ENCODE peak calls at places on chromosomes 6 and 20, in ten cellular contexts. K is SK-N-SH; Z is naive thymus-derived CD4-positive, alpha-beta T cell; S is AG04449; T is stomach; X is heart left ventricle; P is K562; G is lung; J is psoas muscle; F is fibroblast of mammary gland. L is an unnamed sample.

GRCh38 chr6:38391909-38392614 is 247.7 kb downstream of the BTBD9 start:
- DNase-seq in K (no peak), Z (no peak), S (no peak), T (no peak), X (no peak), P (no peak), G (no peak), J (no peak), F (peak), L (no peak)

GRCh38 chr6:98946877-98947410 is 802 bp downstream of the FBXL4 start:
- DNase-seq in K (peak), Z (peak), S (no peak), T (peak), X (no peak), P (peak), G (peak), J (peak), F (peak), L (peak)

GRCh38 chr20:46099491-46100287 is 9.9 kb upstream of the NCOA5 start:
- DNase-seq in K (no peak), Z (no peak), S (no peak), T (no peak), X (no peak), P (no peak), G (no peak), J (no peak), F (no peak), L (no peak)

GRCh38 chr6:108343894-108344293 is 49.0 kb downstream of the AFG1L start:
- DNase-seq in K (no peak), Z (no peak), S (no peak), T (no peak), X (no peak), P (no peak), G (no peak), J (no peak), F (no peak), L (no peak)

GRCh38 chr20:59082981-59083380 is 40.4 kb upstream of the PRELID3B start:
- DNase-seq in K (no peak), Z (no peak), S (peak), T (no peak), X (no peak), P (no peak), G (no peak), J (no peak), F (peak), L (no peak)

GRCh38 chr20:36548704-36549627 is 7.6 kb downstream of the MYL9 start:
- DNase-seq in K (no peak), Z (no peak), S (no peak), T (no peak), X (no peak), P (no peak), G (no peak), J (no peak), F (no peak), L (no peak)

GRCh38 chr6:15522026-15522425 is 140.8 kb downstream of the DTNBP1 start:
- DNase-seq in K (no peak), Z (no peak), S (no peak), T (no peak), X (no peak), P (no peak), G (no peak), J (no peak), F (no peak), L (no peak)

GRCh38 chr20:14919473-14920157 is 582.2 kb upstream of the FLRT3 start:
- DNase-seq in K (no peak), Z (no peak), S (no peak), T (peak), X (no peak), P (no peak), G (peak), J (no peak), F (peak), L (no peak)

GRCh38 chr6:55040102-55040848 is 134.0 kb upstream of the HCRTR2 start:
- DNase-seq in K (no peak), Z (no peak), S (peak), T (no peak), X (no peak), P (no peak), G (no peak), J (no peak), F (peak), L (no peak)

GRCh38 chr20:237918-238317 is 10.9 kb downstream of the DEFB129 start:
- DNase-seq in K (no peak), Z (no peak), S (no peak), T (no peak), X (no peak), P (no peak), G (no peak), J (no peak), F (no peak), L (no peak)

GRCh38 chr6:131288214-131288613 is 152.9 kb downstream of the AKAP7 start:
- DNase-seq in K (no peak), Z (no peak), S (no peak), T (no peak), X (no peak), P (no peak), G (no peak), J (no peak), F (no peak), L (no peak)

GRCh38 chr6:80438728-80439127 is 332.3 kb downstream of the BCKDHB start:
- DNase-seq in K (no peak), Z (no peak), S (peak), T (no peak), X (no peak), P (no peak), G (no peak), J (no peak), F (peak), L (peak)

GRCh38 chr20:38672504-38672903 is 51.8 kb upstream of the SLC32A1 start:
- DNase-seq in K (no peak), Z (no peak), S (no peak), T (no peak), X (no peak), P (no peak), G (no peak), J (no peak), F (no peak), L (no peak)

GRCh38 chr6:138454976-138455706 is 44.2 kb downstream of the NHSL1 start:
- DNase-seq in K (no peak), Z (peak), S (no peak), T (peak), X (no peak), P (peak), G (no peak), J (no peak), F (peak), L (peak)

GRCh38 chr6:28673800-28674671 is 148.4 kb downstream of the GPX5 start:
- DNase-seq in K (peak), Z (no peak), S (peak), T (no peak), X (no peak), P (no peak), G (no peak), J (no peak), F (peak), L (peak)

GRCh38 chr6:56222509-56222908 is 24.9 kb downstream of the COL21A1 start:
- DNase-seq in K (no peak), Z (no peak), S (no peak), T (no peak), X (no peak), P (no peak), G (no peak), J (no peak), F (peak), L (no peak)

GRCh38 chr6:56938634-56939294 is 16.1 kb upstream of the BEND6 start:
- DNase-seq in K (no peak), Z (no peak), S (peak), T (no peak), X (peak), P (peak), G (peak), J (peak), F (peak), L (no peak)

GRCh38 chr20:49582413-49583334 is 14.7 kb upstream of the PTGIS start:
- DNase-seq in K (no peak), Z (no peak), S (no peak), T (no peak), X (no peak), P (no peak), G (no peak), J (no peak), F (no peak), L (no peak)

GRCh38 chr6:1720620-1721322 is 111.1 kb downstream of the FOXC1 start:
- DNase-seq in K (peak), Z (no peak), S (no peak), T (no peak), X (no peak), P (no peak), G (no peak), J (no peak), F (no peak), L (no peak)

GRCh38 chr20:48599748-48600469 is 227.9 kb downstream of the PREX1 start:
- DNase-seq in K (no peak), Z (no peak), S (no peak), T (no peak), X (no peak), P (no peak), G (no peak), J (no peak), F (no peak), L (no peak)

GRCh38 chr20:53032021-53033001 is 60.2 kb downstream of the TSHZ2 start:
- DNase-seq in K (no peak), Z (no peak), S (no peak), T (no peak), X (peak), P (no peak), G (peak), J (no peak), F (peak), L (no peak)

GRCh38 chr6:84263557-84263956 is 36.1 kb upstream of the CEP162 start:
- DNase-seq in K (no peak), Z (no peak), S (no peak), T (no peak), X (no peak), P (no peak), G (no peak), J (no peak), F (no peak), L (peak)

GRCh38 chr20:9974324-9974723 is 60.5 kb upstream of the ANKEF1 start:
- DNase-seq in K (no peak), Z (no peak), S (no peak), T (no peak), X (no peak), P (no peak), G (no peak), J (no peak), F (no peak), L (no peak)

GRCh38 chr6:52573295-52573694 is 3.6 kb downstream of the TRAM2 start:
- DNase-seq in K (no peak), Z (no peak), S (no peak), T (no peak), X (no peak), P (no peak), G (no peak), J (no peak), F (no peak), L (peak)

GRCh38 chr6:165013701-165014100 is 295.7 kb downstream of the C6orf118 start:
- DNase-seq in K (no peak), Z (no peak), S (no peak), T (no peak), X (no peak), P (no peak), G (no peak), J (no peak), F (no peak), L (no peak)

GRCh38 chr6:47967843-47968242 is 143.2 kb downstream of the PTCHD4 start:
- DNase-seq in K (no peak), Z (no peak), S (no peak), T (no peak), X (no peak), P (no peak), G (no peak), J (no peak), F (peak), L (no peak)

GRCh38 chr6:131658287-131658686 is 21.2 kb downstream of the ENPP3 start:
- DNase-seq in K (no peak), Z (no peak), S (no peak), T (no peak), X (no peak), P (no peak), G (no peak), J (no peak), F (no peak), L (no peak)

GRCh38 chr20:25040438-25040831 is 17.5 kb downstream of the ACSS1 start:
- DNase-seq in K (no peak), Z (no peak), S (no peak), T (peak), X (peak), P (no peak), G (peak), J (peak), F (peak), L (no peak)

GRCh38 chr6:24936641-24937317 is 1.0 kb upstream of the RIPOR2 start:
- DNase-seq in K (no peak), Z (peak), S (no peak), T (no peak), X (no peak), P (no peak), G (no peak), J (no peak), F (peak), L (no peak)

GRCh38 chr6:139161169-139161568 is 26.3 kb downstream of the HECA start:
- DNase-seq in K (no peak), Z (peak), S (no peak), T (no peak), X (no peak), P (no peak), G (peak), J (no peak), F (peak), L (no peak)

GRCh38 chr6:90818163-90818562 is 231.3 kb upstream of the MAP3K7 start:
- DNase-seq in K (no peak), Z (no peak), S (no peak), T (no peak), X (no peak), P (no peak), G (no peak), J (no peak), F (no peak), L (no peak)

GRCh38 chr6:41538556-41539182 is 7.5 kb upstream of the FOXP4 start:
- DNase-seq in K (no peak), Z (no peak), S (no peak), T (no peak), X (no peak), P (peak), G (no peak), J (no peak), F (peak), L (no peak)

GRCh38 chr6:38603966-38604365 is 35.8 kb downstream of the BTBD9 start:
- DNase-seq in K (no peak), Z (no peak), S (no peak), T (no peak), X (no peak), P (no peak), G (no peak), J (no peak), F (peak), L (no peak)

GRCh38 chr20:38246357-38247165 is 14.0 kb downstream of the KIAA1755 start:
- DNase-seq in K (no peak), Z (no peak), S (no peak), T (no peak), X (no peak), P (no peak), G (no peak), J (peak), F (no peak), L (no peak)

GRCh38 chr6:36793296-36793912 is 45.8 kb downstream of the CPNE5 start:
- DNase-seq in K (no peak), Z (no peak), S (no peak), T (no peak), X (no peak), P (no peak), G (no peak), J (no peak), F (no peak), L (no peak)

GRCh38 chr6:107103082-107103481 is 12.2 kb downstream of the BEND3 start:
- DNase-seq in K (no peak), Z (no peak), S (no peak), T (peak), X (no peak), P (no peak), G (no peak), J (no peak), F (no peak), L (no peak)

GRCh38 chr6:132752255-132752654 is 5.4 kb downstream of the VNN2 start:
- DNase-seq in K (no peak), Z (no peak), S (no peak), T (no peak), X (no peak), P (no peak), G (no peak), J (no peak), F (no peak), L (no peak)

GRCh38 chr20:51036827-51037229 is 13.9 kb upstream of the KCNG1 start:
- DNase-seq in K (no peak), Z (no peak), S (no peak), T (no peak), X (no peak), P (no peak), G (no peak), J (no peak), F (peak), L (no peak)

GRCh38 chr6:56374841-56375369 is 127.5 kb upstream of the COL21A1 start:
- DNase-seq in K (no peak), Z (no peak), S (no peak), T (no peak), X (peak), P (no peak), G (no peak), J (no peak), F (peak), L (no peak)

DNA sequence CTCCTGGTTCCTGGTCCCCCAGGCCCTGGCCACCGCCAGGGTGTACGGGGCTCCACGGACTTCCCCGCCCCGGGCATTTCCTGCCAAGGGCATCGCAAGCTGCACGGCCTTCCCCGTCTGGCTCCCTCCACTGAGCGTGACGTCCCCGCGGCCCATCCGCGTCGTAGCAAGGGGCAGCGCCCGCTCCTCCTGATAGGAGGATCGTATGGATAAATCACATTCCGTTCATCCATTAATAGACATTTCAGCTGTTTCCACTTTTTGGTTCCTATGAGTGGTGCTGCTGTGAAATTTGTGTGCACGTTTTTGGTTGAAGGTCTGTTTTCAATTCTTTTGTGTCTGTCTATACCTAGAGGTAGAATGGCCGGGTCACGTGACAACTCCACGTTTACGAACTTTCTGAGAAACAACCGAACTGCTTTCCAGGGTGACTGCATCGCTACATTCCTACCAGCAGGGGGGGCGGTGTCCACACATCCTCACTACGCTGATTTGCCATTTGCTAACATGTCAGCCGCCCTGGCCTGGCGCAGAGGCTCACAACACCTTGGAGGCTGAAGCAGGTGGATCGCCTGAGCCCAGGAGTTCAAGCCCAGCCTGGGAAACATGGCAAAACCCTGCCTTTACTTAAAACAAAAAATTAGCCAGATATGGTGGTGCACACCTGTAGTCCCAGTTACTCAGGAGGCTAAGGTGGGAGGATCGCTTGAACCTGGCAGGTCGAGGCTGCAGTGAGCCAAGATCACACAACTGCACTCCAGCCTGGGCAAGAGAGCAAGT is 37.7 kb downstream of the KCNQ2 start:
- DNase-seq in K (peak), Z (peak), S (no peak), T (peak), X (peak), P (peak), G (peak), J (peak), F (peak), L (peak)
- H3K4me3 ChIP-seq in K (no peak), Z (peak), S (no peak), T (no peak), X (no peak), P (no peak), G (no peak), J (no peak), F (no peak), L (no peak)

DNA sequence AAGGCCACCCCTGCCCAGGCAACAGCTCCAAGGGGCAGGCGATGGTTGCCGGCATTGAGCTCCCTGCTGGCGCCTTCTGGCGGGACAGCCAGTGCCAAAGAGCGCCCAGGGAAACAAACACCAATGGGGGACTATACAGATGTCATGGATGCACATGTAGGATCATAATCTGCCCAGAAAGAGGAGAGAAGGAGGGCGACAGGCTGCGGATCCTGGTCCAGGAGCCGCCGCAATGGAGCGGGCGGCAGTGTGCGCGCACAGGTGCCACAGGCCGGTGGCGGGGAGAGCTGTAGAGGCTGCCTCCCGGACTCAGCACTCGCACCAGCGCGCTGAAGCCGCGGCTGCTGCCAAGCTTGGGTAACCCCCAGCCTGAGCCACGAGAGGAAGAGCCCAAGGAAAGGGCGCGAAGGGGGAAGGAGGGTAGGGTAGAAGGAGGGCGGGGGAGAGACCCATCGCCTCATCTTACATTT is 418 bp upstream of the FUT9 start:
- DNase-seq in K (no peak), Z (no peak), S (no peak), T (peak), X (no peak), P (no peak), G (no peak), J (no peak), F (no peak), L (peak)
- H3K4me3 ChIP-seq in K (peak), Z (no peak), S (no peak), T (peak), X (no peak), P (no peak), G (no peak), J (no peak), F (no peak), L (no peak)

GRCh38 chr6:146857180-146857959 is 258.6 kb downstream of the ADGB start:
- DNase-seq in K (peak), Z (peak), S (peak), T (peak), X (peak), P (peak), G (peak), J (peak), F (peak), L (peak)
- H3K4me3 ChIP-seq in K (peak), Z (no peak), S (peak), T (peak), X (peak), P (peak), G (no peak), J (peak), F (peak), L (no peak)

GRCh38 chr6:31586013-31586412 is at the start of gene LST1:
- DNase-seq in K (no peak), Z (no peak), S (no peak), T (no peak), X (no peak), P (no peak), G (no peak), J (no peak), F (no peak), L (no peak)
- H3K4me3 ChIP-seq in K (no peak), Z (peak), S (no peak), T (peak), X (peak), P (no peak), G (no peak), J (peak), F (no peak), L (no peak)

GRCh38 chr6:159682265-159682664 is 10.8 kb downstream of the SOD2 start:
- DNase-seq in K (no peak), Z (no peak), S (no peak), T (no peak), X (no peak), P (no peak), G (no peak), J (no peak), F (no peak), L (no peak)
- H3K4me3 ChIP-seq in K (no peak), Z (no peak), S (no peak), T (peak), X (no peak), P (no peak), G (no peak), J (no peak), F (no peak), L (no peak)

GRCh38 chr6:151004415-151005024 is 139.0 kb downstream of the MTHFD1L start:
- DNase-seq in K (no peak), Z (no peak), S (peak), T (no peak), X (no peak), P (no peak), G (no peak), J (no peak), F (peak), L (peak)
- H3K4me3 ChIP-seq in K (no peak), Z (no peak), S (no peak), T (no peak), X (peak), P (no peak), G (no peak), J (no peak), F (no peak), L (no peak)

GRCh38 chr6:144066255-144066654 is 29.1 kb downstream of the SF3B5 start:
- DNase-seq in K (no peak), Z (no peak), S (no peak), T (no peak), X (no peak), P (no peak), G (no peak), J (no peak), F (no peak), L (no peak)

GRCh38 chr6:144063744-144064401 is 31.5 kb downstream of the SF3B5 start:
- DNase-seq in K (peak), Z (peak), S (no peak), T (peak), X (peak), P (peak), G (peak), J (peak), F (peak), L (peak)

GRCh38 chr6:144064831-144065668 is 30.3 kb downstream of the SF3B5 start:
- DNase-seq in K (no peak), Z (no peak), S (no peak), T (no peak), X (no peak), P (no peak), G (no peak), J (no peak), F (no peak), L (no peak)

GRCh38 chr6:144064402-144064830 is 31.0 kb downstream of the SF3B5 start:
- DNase-seq in K (no peak), Z (peak), S (no peak), T (peak), X (peak), P (peak), G (peak), J (peak), F (no peak), L (no peak)

GRCh38 chr6:144066745-144067484 is 28.5 kb downstream of the SF3B5 start:
- DNase-seq in K (no peak), Z (no peak), S (no peak), T (no peak), X (no peak), P (no peak), G (no peak), J (no peak), F (no peak), L (no peak)
- H3K4me3 ChIP-seq in K (no peak), Z (no peak), S (no peak), T (no peak), X (no peak), P (no peak), G (no peak), J (no peak), F (no peak), L (no peak)